ENCODE peak calls at places on chromosomes 12 and 14, in seven cellular contexts. F, E, J, S, U, G and V are unnamed samples. For H3K4me1, the result is how much of the 10 kb centered on the place peaks cover.

GRCh38 chr14:88017503-88017902 is 12.6 kb downstream of the GPR65 start:
- DNase-seq in F (no peak), E (no peak), J (no peak), S (no peak), U (no peak), G (no peak), V (no peak)

GRCh38 chr14:71749613-71750238 is 182.5 kb upstream of the RGS6 start:
- DNase-seq in F (no peak), E (no peak), J (no peak), S (no peak), U (no peak), G (no peak), V (no peak)

GRCh38 chr14:101719045-101719645 is 42.4 kb upstream of the PPP2R5C start:
- DNase-seq in F (no peak), E (no peak), J (no peak), S (no peak), U (no peak), G (no peak), V (no peak)

GRCh38 chr12:46459111-46459510 is 86.5 kb upstream of the SLC38A2 start:
- DNase-seq in F (no peak), E (no peak), J (peak), S (no peak), U (peak), G (no peak), V (peak)

GRCh38 chr14:38016497-38016896 is 191.2 kb upstream of the SSTR1 start:
- DNase-seq in F (no peak), E (no peak), J (no peak), S (no peak), U (peak), G (no peak), V (peak)

GRCh38 chr14:68426661-68427549 is 366.0 kb downstream of the ZFP36L1 start:
- DNase-seq in F (no peak), E (no peak), J (no peak), S (peak), U (no peak), G (no peak), V (peak)

GRCh38 chr14:85252011-85252410 is 277.9 kb upstream of the FLRT2 start:
- DNase-seq in F (no peak), E (no peak), J (peak), S (no peak), U (no peak), G (no peak), V (no peak)

GRCh38 chr12:116113398-116114130 is 163.9 kb downstream of the MED13L start:
- DNase-seq in F (no peak), E (no peak), J (no peak), S (no peak), U (peak), G (no peak), V (no peak)

GRCh38 chr12:18690653-18691052 is 47.2 kb downstream of the PLCZ1 start:
- DNase-seq in F (no peak), E (no peak), J (no peak), S (peak), U (no peak), G (no peak), V (peak)

GRCh38 chr12:65891987-65892481 is 67.8 kb downstream of the HMGA2 start:
- DNase-seq in F (no peak), E (peak), J (peak), S (peak), U (no peak), G (peak), V (peak)

GRCh38 chr14:56004323-56004722 is 113.9 kb upstream of the PELI2 start:
- DNase-seq in F (no peak), E (no peak), J (no peak), S (no peak), U (no peak), G (no peak), V (no peak)

GRCh38 chr14:95316826-95317225 is 2.9 kb downstream of the CLMN start:
- DNase-seq in F (peak), E (no peak), J (no peak), S (no peak), U (no peak), G (no peak), V (peak)

GRCh38 chr14:95313707-95314106 is 6.0 kb downstream of the CLMN start:
- DNase-seq in F (peak), E (no peak), J (no peak), S (peak), U (no peak), G (peak), V (no peak)

GRCh38 chr14:95314609-95315008 is 5.1 kb downstream of the CLMN start:
- DNase-seq in F (peak), E (no peak), J (no peak), S (peak), U (no peak), G (peak), V (no peak)

GRCh38 chr14:95315579-95315978 is 4.1 kb downstream of the CLMN start:
- DNase-seq in F (no peak), E (no peak), J (no peak), S (no peak), U (no peak), G (no peak), V (no peak)

GRCh38 chr14:95315156-95315555 is 4.6 kb downstream of the CLMN start:
- DNase-seq in F (peak), E (no peak), J (no peak), S (no peak), U (no peak), G (no peak), V (no peak)
- H3K4me1 ChIP-seq in F (under half), E (under half), J (under half), S (under half), U (under half), G (under half), V (under half)

DNA sequence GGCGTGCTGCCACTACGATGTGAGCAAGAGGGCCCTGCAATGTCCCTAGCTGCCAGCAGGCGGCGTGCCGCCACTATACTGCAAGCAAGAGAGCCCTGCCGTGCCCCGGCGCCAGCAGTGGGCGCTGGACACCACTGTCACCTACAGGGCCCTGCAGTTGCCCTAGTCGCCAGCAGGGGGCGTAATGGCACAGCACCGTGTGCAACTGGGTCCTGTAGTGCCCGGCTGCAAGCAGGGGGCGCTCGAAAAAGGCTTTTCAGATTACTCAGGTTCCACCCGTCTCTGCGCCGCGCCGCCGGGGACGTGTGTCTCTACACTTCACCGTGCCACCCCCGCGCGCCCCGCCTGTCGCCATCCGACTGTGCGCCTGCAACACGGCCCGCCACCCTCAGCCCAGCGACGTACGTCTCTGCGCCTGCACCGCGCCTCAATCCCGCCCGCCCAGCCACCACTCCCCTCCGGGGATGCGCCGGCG is 1356.9 kb downstream of the TMEM121 start:
- DNase-seq in F (no peak), E (no peak), J (no peak), S (peak), U (peak), G (peak), V (peak)
- H3K4me1 ChIP-seq in F (under half), E (under half), J (under half), S (under half), U (under half), G (under half), V (under half)

DNA sequence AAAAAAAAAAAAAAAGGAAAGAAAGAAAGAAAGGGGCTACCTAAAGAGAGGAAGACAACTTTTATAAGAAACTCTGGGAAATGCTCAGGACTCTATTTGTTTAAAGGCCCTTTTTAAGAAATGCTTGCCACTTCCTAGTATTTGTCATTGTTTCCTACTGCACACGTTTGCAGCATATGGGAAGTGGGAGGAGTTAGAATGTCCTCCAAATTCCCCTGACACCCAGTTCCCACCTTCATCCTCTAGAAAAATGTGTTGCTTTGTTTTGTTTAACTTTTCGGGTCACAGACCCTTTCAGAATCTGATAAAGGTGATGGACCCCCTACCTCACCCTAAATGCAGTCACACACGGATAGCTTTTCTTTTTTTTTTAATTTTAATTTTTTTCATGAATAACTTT is 40.8 kb downstream of the NINJ2 start:
- DNase-seq in F (no peak), E (no peak), J (peak), S (no peak), U (no peak), G (no peak), V (no peak)
- H3K4me1 ChIP-seq in F (under half), E (under half), J (under half), S (under half), U (under half), G (under half), V (under half)

GRCh38 chr12:56758728-56759269 is 4.3 kb upstream of the HSD17B6 start:
- DNase-seq in F (no peak), E (no peak), J (no peak), S (no peak), U (no peak), G (no peak), V (no peak)
- H3K4me1 ChIP-seq in F (under half), E (under half), J (under half), S (under half), U (under half), G (under half), V (under half)

DNA sequence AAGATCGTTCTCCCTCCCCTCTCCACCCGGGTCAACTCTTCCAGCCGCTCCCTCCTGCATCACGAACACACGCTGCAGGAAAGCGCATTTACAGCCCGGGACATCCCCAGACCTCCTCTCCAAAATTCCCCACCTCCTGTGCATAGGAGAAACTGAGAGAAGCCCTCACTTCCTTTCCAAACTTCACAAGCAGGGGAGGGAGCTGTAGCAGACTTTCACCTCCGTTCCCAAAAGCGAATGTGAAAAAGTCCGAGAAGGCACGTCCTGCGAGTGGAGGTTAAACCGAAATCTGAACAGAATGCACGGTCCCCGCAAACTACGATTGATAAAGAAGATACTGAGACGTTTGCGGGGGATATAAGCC is 467 bp downstream of the BCAT1 start:
- DNase-seq in F (no peak), E (no peak), J (no peak), S (no peak), U (peak), G (no peak), V (peak)
- H3K4me1 ChIP-seq in F (under half), E (under half), J (under half), S (under half), U (half or more), G (under half), V (under half)